ENCODE peak calls at places on chromosome 2, in seven cellular contexts. G is cardiac muscle cell, E is aorta, F is colonic mucosa, Q is neural progenitor cell, Y is ascending aorta, S is heart left ventricle. L is an unnamed sample. For H3K4me1, the result is how much of the 10 kb centered on the place peaks cover.

GRCh38 chr2:96344011-96344410 is 8.4 kb downstream of the NCAPH start:
- DNase-seq in G (no peak), E (no peak), F (no peak), Q (no peak), Y (no peak), S (no peak), L (no peak)

GRCh38 chr2:60555794-60556161 is 2.3 kb upstream of the BCL11A start:
- DNase-seq in G (no peak), E (no peak), F (no peak), Q (peak), Y (no peak), S (no peak), L (no peak)

GRCh38 chr2:231386446-231386845 is 9.1 kb upstream of the B3GNT7 start:
- DNase-seq in G (no peak), E (no peak), F (no peak), Q (no peak), Y (no peak), S (no peak), L (no peak)

GRCh38 chr2:130829020-130829419 is 7.7 kb upstream of the ARHGEF4 start:
- DNase-seq in G (no peak), E (peak), F (no peak), Q (peak), Y (no peak), S (no peak), L (no peak)

GRCh38 chr2:70141754-70142589 is 48.8 kb downstream of the C2orf42 start:
- DNase-seq in G (peak), E (no peak), F (no peak), Q (peak), Y (no peak), S (no peak), L (no peak)

GRCh38 chr2:72886505-72887031 is 640 bp upstream of the SPR start:
- DNase-seq in G (no peak), E (no peak), F (no peak), Q (no peak), Y (no peak), S (no peak), L (no peak)

GRCh38 chr2:23445450-23445868 is 60.5 kb downstream of the KLHL29 start:
- DNase-seq in G (no peak), E (no peak), F (no peak), Q (no peak), Y (no peak), S (no peak), L (no peak)

GRCh38 chr2:26840937-26841610 is 6.9 kb upstream of the DPYSL5 start:
- DNase-seq in G (no peak), E (no peak), F (no peak), Q (no peak), Y (no peak), S (no peak), L (no peak)

GRCh38 chr2:111200333-111200879 is 79.7 kb downstream of the BCL2L11 start:
- DNase-seq in G (no peak), E (no peak), F (no peak), Q (peak), Y (no peak), S (no peak), L (no peak)

GRCh38 chr2:109607766-109608165 is 6.0 kb downstream of the SEPTIN10 start:
- DNase-seq in G (no peak), E (no peak), F (no peak), Q (no peak), Y (no peak), S (no peak), L (no peak)

GRCh38 chr2:134912406-134912805 is 6.2 kb upstream of the CCNT2 start:
- DNase-seq in G (no peak), E (no peak), F (no peak), Q (no peak), Y (no peak), S (no peak), L (no peak)

GRCh38 chr2:46954951-46955571 is 39.5 kb upstream of the MCFD2 start:
- DNase-seq in G (no peak), E (peak), F (peak), Q (peak), Y (peak), S (peak), L (no peak)

GRCh38 chr2:226578879-226579278 is 220.7 kb downstream of the IRS1 start:
- DNase-seq in G (no peak), E (no peak), F (no peak), Q (no peak), Y (no peak), S (no peak), L (no peak)

GRCh38 chr2:168686485-168687191 is 115.8 kb upstream of the NOSTRIN start:
- DNase-seq in G (no peak), E (no peak), F (no peak), Q (no peak), Y (no peak), S (no peak), L (no peak)

GRCh38 chr2:219947575-219947974 is 320.1 kb downstream of the SLC4A3 start:
- DNase-seq in G (no peak), E (no peak), F (no peak), Q (no peak), Y (no peak), S (no peak), L (no peak)

GRCh38 chr2:191209346-191209745 is 35.9 kb upstream of the MYO1B start:
- DNase-seq in G (no peak), E (no peak), F (no peak), Q (no peak), Y (no peak), S (no peak), L (no peak)

GRCh38 chr2:11980809-11981208 is 234.4 kb downstream of the LPIN1 start:
- DNase-seq in G (no peak), E (no peak), F (no peak), Q (no peak), Y (no peak), S (no peak), L (no peak)

GRCh38 chr2:120737802-120738516 is 2.3 kb downstream of the GLI2 start:
- DNase-seq in G (no peak), E (no peak), F (peak), Q (peak), Y (no peak), S (no peak), L (no peak)

GRCh38 chr2:169131587-169132512 is 62.5 kb downstream of the DHRS9 start:
- DNase-seq in G (no peak), E (no peak), F (no peak), Q (peak), Y (no peak), S (no peak), L (no peak)

GRCh38 chr2:20609349-20609994 is 41.4 kb downstream of the HS1BP3 start:
- DNase-seq in G (no peak), E (peak), F (no peak), Q (no peak), Y (peak), S (no peak), L (no peak)

GRCh38 chr2:158013791-158014190 is 87.9 kb upstream of the UPP2 start:
- DNase-seq in G (no peak), E (no peak), F (no peak), Q (no peak), Y (no peak), S (no peak), L (no peak)

GRCh38 chr2:43877782-43878464 is 39.2 kb downstream of the ABCG8 start:
- DNase-seq in G (peak), E (peak), F (peak), Q (peak), Y (no peak), S (no peak), L (peak)

GRCh38 chr2:186493564-186494085 is 7.6 kb downstream of the ZC3H15 start:
- DNase-seq in G (no peak), E (no peak), F (no peak), Q (no peak), Y (no peak), S (no peak), L (no peak)

GRCh38 chr2:211611061-211611518 is 927.5 kb downstream of the ERBB4 start:
- DNase-seq in G (no peak), E (no peak), F (no peak), Q (no peak), Y (no peak), S (no peak), L (no peak)

GRCh38 chr2:111057721-111058120 is 63.0 kb upstream of the BCL2L11 start:
- DNase-seq in G (no peak), E (no peak), F (no peak), Q (no peak), Y (no peak), S (no peak), L (no peak)

GRCh38 chr2:151417650-151418049 is 7.9 kb downstream of the RIF1 start:
- DNase-seq in G (no peak), E (no peak), F (no peak), Q (no peak), Y (no peak), S (no peak), L (no peak)

GRCh38 chr2:83817511-83817910 is 641.6 kb downstream of the SUCLG1 start:
- DNase-seq in G (no peak), E (no peak), F (no peak), Q (peak), Y (no peak), S (no peak), L (no peak)

GRCh38 chr2:26764078-26764887 is at the start of gene SLC35F6:
- DNase-seq in G (peak), E (peak), F (peak), Q (peak), Y (no peak), S (peak), L (no peak)

GRCh38 chr2:184067502-184067901 is 530.8 kb upstream of the ZNF804A start:
- DNase-seq in G (peak), E (no peak), F (no peak), Q (peak), Y (no peak), S (no peak), L (no peak)

GRCh38 chr2:148560501-148560900 is 84.0 kb upstream of the EPC2 start:
- DNase-seq in G (no peak), E (no peak), F (no peak), Q (no peak), Y (no peak), S (no peak), L (no peak)

GRCh38 chr2:127637725-127638252 is 8.2 kb upstream of the GPR17 start:
- DNase-seq in G (no peak), E (no peak), F (no peak), Q (peak), Y (no peak), S (peak), L (peak)

GRCh38 chr2:18792226-18792629 is 202.9 kb upstream of the NT5C1B start:
- DNase-seq in G (no peak), E (no peak), F (no peak), Q (no peak), Y (no peak), S (no peak), L (no peak)

GRCh38 chr2:188788621-188789020 is 185.6 kb upstream of the COL3A1 start:
- DNase-seq in G (no peak), E (peak), F (peak), Q (no peak), Y (peak), S (peak), L (no peak)

GRCh38 chr2:42138163-42139016 is 30.8 kb upstream of the EML4 start:
- DNase-seq in G (no peak), E (no peak), F (no peak), Q (no peak), Y (no peak), S (peak), L (no peak)

GRCh38 chr2:42141687-42142475 is 27.3 kb upstream of the EML4 start:
- DNase-seq in G (peak), E (peak), F (peak), Q (peak), Y (no peak), S (peak), L (no peak)

GRCh38 chr2:42140501-42140900 is 28.7 kb upstream of the EML4 start:
- DNase-seq in G (no peak), E (no peak), F (no peak), Q (no peak), Y (no peak), S (no peak), L (no peak)

GRCh38 chr2:42136832-42137821 is 32.0 kb upstream of the EML4 start:
- DNase-seq in G (no peak), E (no peak), F (no peak), Q (no peak), Y (no peak), S (no peak), L (no peak)

DNA sequence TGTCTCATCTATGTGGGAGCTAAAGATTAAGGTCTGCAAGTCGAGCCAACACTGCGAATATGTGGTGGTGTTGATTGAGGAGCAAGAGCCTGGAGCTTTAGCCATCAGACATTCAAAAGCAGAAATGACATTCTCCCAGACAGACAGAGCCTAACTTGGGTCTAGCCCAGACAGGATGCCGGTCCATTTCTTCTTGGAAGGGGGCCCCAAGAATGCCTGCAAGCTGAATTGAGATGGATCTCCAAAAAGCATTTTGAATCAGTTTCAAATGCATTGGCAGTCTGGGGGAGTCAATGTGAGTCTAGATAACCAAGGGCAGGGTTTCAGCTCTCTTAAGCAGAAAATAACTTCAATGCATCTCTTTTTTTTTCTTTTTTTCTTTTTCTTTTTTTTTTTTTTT is 30.0 kb upstream of the EML4 start:
- DNase-seq in G (no peak), E (no peak), F (no peak), Q (no peak), Y (no peak), S (no peak), L (no peak)
- H3K4me1 ChIP-seq in G (under half), E (under half), F (under half), Q (under half), Y (under half), S (under half), L (under half)

DNA sequence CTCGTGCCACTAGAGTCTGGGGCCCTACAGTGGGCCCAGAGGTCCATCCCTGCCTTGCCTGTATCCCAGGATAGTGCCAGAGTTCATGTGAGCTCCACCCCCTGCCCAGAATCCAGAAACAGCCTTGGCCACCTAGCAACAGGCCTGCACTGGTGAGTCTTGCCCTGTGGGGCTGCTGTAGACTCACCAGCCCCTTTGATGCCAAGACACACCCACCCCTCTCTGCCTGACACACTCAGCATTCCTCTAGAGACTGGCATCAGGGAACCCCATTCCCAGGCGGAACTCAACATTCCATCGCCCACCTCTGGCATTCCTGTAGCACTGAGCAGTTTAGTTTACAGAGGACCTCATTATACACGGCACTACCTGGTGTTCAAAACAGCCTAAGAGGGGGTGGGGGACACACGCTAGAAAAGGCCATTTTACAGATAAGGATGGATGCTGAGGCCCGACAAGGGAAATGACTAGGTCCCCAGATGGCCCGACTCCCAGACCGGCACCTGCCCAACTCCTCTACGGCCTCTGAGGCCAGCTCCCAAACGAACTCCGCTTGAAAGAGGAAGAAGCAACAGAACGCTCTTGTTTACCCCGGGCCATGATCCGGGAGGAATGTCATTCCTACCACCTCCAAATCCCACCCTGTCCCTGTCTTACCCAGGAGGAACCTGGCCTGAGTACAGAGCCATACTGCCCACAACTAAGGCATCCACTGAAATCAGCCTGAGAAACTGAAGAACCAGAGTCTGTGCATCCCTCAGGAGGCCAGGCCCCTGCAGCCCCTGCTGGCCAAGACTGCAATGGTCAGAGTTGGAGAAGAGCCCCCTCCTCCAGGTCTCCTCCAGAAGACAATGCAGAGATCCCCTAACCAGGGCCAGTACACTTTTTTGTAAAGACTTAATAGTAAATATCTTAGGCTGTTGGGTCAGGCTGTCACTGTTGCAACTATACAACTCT is 180.2 kb downstream of the TNS1 start:
- DNase-seq in G (no peak), E (no peak), F (no peak), Q (peak), Y (no peak), S (peak), L (no peak)
- H3K4me1 ChIP-seq in G (under half), E (under half), F (under half), Q (under half), Y (under half), S (half or more), L (under half)

GRCh38 chr2:144519934-144520717 is at the start of gene ZEB2:
- DNase-seq in G (peak), E (peak), F (peak), Q (peak), Y (no peak), S (peak), L (no peak)

GRCh38 chr2:144519597-144519933 is 354 bp downstream of the ZEB2 start:
- DNase-seq in G (no peak), E (no peak), F (no peak), Q (no peak), Y (no peak), S (no peak), L (no peak)

GRCh38 chr2:144516981-144517824 is 2.7 kb downstream of the ZEB2 start:
- DNase-seq in G (peak), E (peak), F (no peak), Q (peak), Y (no peak), S (peak), L (peak)

GRCh38 chr2:144517825-144518699 is 1.9 kb downstream of the ZEB2 start:
- DNase-seq in G (no peak), E (no peak), F (no peak), Q (peak), Y (no peak), S (no peak), L (no peak)

DNA sequence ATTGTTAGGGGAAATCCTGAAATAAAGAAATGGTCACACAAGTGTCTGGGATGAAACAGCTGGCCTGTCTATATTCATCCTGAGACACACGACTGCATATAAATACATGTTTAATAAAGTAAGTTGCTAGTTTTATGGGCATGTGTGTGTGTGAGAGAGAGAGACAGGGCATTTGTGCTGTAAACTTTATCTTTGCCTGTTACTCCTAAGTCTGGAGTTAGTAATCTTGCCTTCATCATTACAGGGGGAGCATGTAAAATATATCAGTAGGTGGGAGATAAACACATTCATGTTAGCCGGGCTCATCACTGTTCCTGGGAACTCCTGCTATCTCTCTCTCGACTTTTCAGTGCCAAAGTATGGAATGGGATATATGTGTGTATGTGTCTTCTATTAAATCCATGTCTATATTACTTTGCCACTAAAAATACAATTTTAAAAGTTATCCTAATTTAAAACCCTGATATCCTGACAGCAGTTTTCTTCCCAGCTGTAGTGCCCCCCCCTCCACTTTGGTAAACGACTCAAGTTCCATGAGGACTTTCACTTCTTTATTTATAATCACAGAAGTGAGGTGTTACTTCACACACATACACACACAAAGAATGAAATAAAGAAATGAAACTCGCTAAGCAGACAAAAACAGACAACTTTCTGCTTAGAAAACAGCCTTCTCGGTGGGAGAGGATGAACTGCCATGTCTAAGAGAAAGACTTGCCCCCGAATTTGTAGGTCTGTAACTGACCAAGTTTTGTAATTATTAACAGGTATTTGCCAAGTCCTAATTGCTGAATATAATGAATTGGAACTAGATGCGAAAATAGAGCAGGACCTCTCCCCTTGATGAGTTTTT is 949 bp downstream of the ZEB2 start:
- DNase-seq in G (no peak), E (no peak), F (no peak), Q (no peak), Y (no peak), S (no peak), L (no peak)
- H3K4me1 ChIP-seq in G (under half), E (under half), F (under half), Q (under half), Y (under half), S (under half), L (under half)

DNA sequence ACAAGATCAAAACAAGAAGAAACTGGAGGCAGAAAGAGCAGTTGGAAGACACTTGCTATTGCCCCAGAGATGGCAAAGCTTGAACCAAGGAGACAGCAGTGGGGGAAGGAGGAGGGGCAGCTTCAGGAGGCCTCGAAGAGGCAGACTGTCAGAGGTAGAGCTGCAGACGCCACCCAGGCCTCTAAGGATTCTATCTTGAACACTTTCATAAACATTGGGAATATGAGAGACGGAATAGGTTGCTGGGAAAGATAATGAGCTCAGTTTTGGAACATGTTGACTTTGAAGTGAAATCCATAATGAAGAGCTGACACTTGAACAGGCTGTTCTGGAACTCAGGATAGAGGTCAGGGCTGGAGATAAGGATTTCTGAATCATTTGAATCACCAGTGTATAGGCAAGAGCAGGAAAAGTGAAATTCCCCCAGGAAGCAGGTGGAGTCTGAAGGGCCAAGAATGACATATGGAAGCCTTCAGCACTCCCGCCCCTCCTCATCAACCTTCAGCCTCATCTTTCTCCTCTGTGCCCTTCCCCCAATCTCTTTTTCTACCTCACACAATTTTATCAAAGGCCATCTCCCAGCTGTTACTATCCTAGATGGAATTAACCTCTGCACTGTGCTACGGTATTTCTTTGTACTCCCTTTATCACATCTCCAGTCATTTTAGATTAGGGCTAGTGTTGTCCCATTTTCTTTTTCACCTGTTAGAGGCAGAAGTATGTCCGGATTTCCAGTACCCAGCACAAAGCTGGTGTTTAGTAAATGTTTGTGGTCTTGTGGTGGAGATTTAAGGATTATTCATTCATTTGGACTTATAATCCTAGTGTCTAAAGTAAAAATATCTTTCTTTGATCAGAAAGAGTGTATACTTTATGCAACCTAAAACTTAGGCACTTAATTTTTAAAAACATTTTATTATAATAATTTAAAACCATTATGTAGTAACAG is 47.5 kb upstream of the RTN4 start:
- DNase-seq in G (no peak), E (no peak), F (no peak), Q (no peak), Y (no peak), S (no peak), L (no peak)
- H3K4me1 ChIP-seq in G (under half), E (under half), F (under half), Q (under half), Y (half or more), S (under half), L (under half)

L was measured in H1.